ENCODE peak calls at places on chromosomes 4 and X, in five cellular contexts. M is neuronal stem cell; V is transverse colon; C is heart right ventricle; A is CD8-positive, alpha-beta memory T cell. U is an unnamed sample.

GRCh38 chr4:108830509-108831244 is 67.8 kb upstream of the ETNPPL start:
- DNase-seq in A (no peak), C (peak; percentile 81), V (peak; percentile 39), M (no peak), U (no peak)

GRCh38 chr4:41212221-41213203 is 1.8 kb downstream of the APBB2 start:
- DNase-seq in V (peak; percentile 56), M (no peak), A (no peak), C (peak; percentile 50), U (no peak)

GRCh38 chrX:6959006-6959405 is 188.5 kb upstream of the STS start:
- DNase-seq in V (peak; percentile 16), A (no peak), M (no peak), C (no peak), U (no peak)

GRCh38 chrX:134324359-134324758 is 87.4 kb downstream of the CCDC160 start:
- DNase-seq in V (no peak), A (no peak), C (no peak), M (no peak), U (no peak)

GRCh38 chr4:14070289-14070880 is 442.9 kb upstream of the BOD1L1 start:
- DNase-seq in V (no peak), A (no peak), C (no peak), M (no peak), U (no peak)

GRCh38 chr4:88841635-88842034 is 144.0 kb upstream of the NAP1L5 start:
- DNase-seq in M (no peak), C (no peak), A (no peak), V (no peak), U (no peak)

GRCh38 chr4:73922766-73923630 is 53.8 kb downstream of the CXCL1 start:
- DNase-seq in M (no peak), V (no peak), C (no peak), A (no peak), U (no peak)

GRCh38 chrX:123983240-123983639 is 21.7 kb downstream of the STAG2 start:
- DNase-seq in V (no peak), A (no peak), C (no peak), M (no peak), U (no peak)

GRCh38 chr4:101989551-101989950 is 199.0 kb downstream of the BANK1 start:
- DNase-seq in M (no peak), V (no peak), A (no peak), C (no peak), U (no peak)

GRCh38 chrX:54076903-54077302 is 32.6 kb upstream of the PHF8 start:
- DNase-seq in V (no peak), M (no peak), A (no peak), C (no peak), U (no peak)

GRCh38 chr4:165331316-165331715 is 3.8 kb downstream of the MSMO1 start:
- DNase-seq in M (no peak), A (no peak), C (no peak), V (no peak), U (no peak)

GRCh38 chrX:12779534-12779933 is 11.7 kb upstream of the PRPS2 start:
- DNase-seq in V (no peak), A (no peak), C (no peak), M (no peak), U (no peak)

GRCh38 chrX:107563851-107564250 is 64.5 kb upstream of the PRPS1 start:
- DNase-seq in M (no peak), C (no peak), V (no peak), A (no peak), U (no peak)

GRCh38 chr4:187480146-187481145 is 515.1 kb upstream of the ZFP42 start:
- DNase-seq in C (no peak), M (no peak), A (no peak), V (no peak), U (no peak)

GRCh38 chr4:74284074-74284473 is 24.2 kb upstream of the EPGN start:
- DNase-seq in V (no peak), M (no peak), A (no peak), C (no peak), U (no peak)

GRCh38 chr4:24211821-24212220 is 322.0 kb upstream of the PPARGC1A start:
- DNase-seq in V (no peak), C (no peak), A (no peak), M (no peak), U (no peak)

GRCh38 chr4:87745058-87745842 is 54.1 kb upstream of the IBSP start:
- DNase-seq in M (no peak), C (no peak), A (no peak), V (no peak), U (no peak)

GRCh38 chrX:81174286-81174685 is 27.4 kb downstream of the HMGN5 start:
- DNase-seq in A (peak; percentile 3), C (no peak), M (no peak), V (no peak), U (no peak)

GRCh38 chr4:153151535-153152452 is 52.4 kb upstream of the TRIM2 start:
- DNase-seq in M (peak; percentile 92), C (peak; percentile 16), V (peak; percentile 90), A (peak; percentile 12), U (no peak)

GRCh38 chr4:126733301-126733700 is 899.5 kb upstream of the INTU start:
- DNase-seq in M (no peak), A (no peak), V (no peak), C (no peak), U (no peak)

GRCh38 chr4:150256841-150257273 is 178.6 kb downstream of the DCLK2 start:
- DNase-seq in A (no peak), C (no peak), V (peak; percentile 75), M (no peak), U (no peak)

GRCh38 chr4:7210818-7211217 is 18.5 kb downstream of the SORCS2 start:
- DNase-seq in A (no peak), C (no peak), M (no peak), V (no peak), U (no peak)

GRCh38 chrX:120015145-120016067 is 62.1 kb downstream of the RHOXF2B start:
- DNase-seq in M (no peak), V (no peak), A (peak; percentile 8), C (no peak), U (no peak)

GRCh38 chrX:120020305-120020704 is 57.2 kb downstream of the RHOXF2B start:
- DNase-seq in V (no peak), M (no peak), C (no peak), A (no peak), U (no peak)

GRCh38 chrX:120016068-120016441 is 61.4 kb downstream of the RHOXF2B start:
- DNase-seq in C (no peak), V (no peak), M (no peak), A (no peak), U (no peak)

DNA sequence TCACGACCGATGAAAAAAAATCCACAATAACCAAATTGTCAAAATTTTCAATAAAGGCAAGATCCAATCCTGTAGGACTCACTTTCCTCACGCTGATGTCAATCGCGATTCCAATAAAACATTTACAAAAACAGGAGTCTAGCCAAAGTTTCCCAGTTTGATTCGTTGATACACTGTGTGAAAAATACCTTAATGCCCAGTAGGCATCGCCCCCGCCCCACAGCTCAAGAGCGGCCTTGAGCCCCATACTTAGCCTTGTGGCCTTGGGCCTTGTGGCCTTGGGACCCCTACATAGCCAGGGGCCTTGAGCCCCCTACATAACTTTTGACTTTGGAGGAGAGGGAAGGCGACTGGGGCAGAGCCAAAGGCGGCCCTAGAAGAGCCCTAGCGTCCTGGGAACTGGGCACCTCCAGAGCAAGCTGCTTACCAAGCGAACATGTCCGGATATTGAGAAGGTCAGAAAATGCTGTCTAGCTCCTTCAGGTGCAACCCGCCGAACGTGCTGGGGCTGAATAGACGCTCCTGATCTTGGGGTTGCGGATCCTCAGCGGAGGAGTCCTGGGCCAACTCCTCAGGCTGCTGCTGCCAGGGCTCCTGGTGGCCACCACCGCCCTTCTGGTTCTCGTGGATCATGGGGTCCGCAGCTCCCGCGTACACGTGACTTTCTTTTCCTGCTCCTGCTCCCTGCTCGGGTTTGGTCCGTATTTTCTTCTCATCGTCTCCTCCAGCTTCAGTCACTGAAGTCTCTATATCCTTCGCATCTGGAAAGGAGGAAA is 62.9 kb downstream of the RHOXF2B start:
- DNase-seq in C (no peak), A (no peak), M (no peak), V (no peak), U (no peak)
- H3K27me3 ChIP-seq in C (peaks cover 33% of the 10 kb centered on the region), A (peaks cover 11% of the 10 kb centered on the region), M (peaks cover 2% of the 10 kb centered on the region), V (peaks cover 42% of the 10 kb centered on the region), U (no peaks in the 10 kb centered on the region)

GRCh38 chr4:121789470-121789869 is 11.7 kb upstream of the EXOSC9 start:
- DNase-seq in M (no peak), C (no peak), A (no peak), V (no peak), U (no peak)

GRCh38 chr4:121791481-121791880 is 9.6 kb upstream of the EXOSC9 start:
- DNase-seq in A (no peak), C (no peak), V (no peak), M (no peak), U (no peak)

GRCh38 chr4:121789960-121790829 is 10.9 kb upstream of the EXOSC9 start:
- DNase-seq in A (no peak), V (no peak), C (no peak), M (no peak), U (no peak)

GRCh38 chr4:121790976-121791375 is 10.1 kb upstream of the EXOSC9 start:
- DNase-seq in A (no peak), V (no peak), M (no peak), C (no peak), U (no peak)

DNA sequence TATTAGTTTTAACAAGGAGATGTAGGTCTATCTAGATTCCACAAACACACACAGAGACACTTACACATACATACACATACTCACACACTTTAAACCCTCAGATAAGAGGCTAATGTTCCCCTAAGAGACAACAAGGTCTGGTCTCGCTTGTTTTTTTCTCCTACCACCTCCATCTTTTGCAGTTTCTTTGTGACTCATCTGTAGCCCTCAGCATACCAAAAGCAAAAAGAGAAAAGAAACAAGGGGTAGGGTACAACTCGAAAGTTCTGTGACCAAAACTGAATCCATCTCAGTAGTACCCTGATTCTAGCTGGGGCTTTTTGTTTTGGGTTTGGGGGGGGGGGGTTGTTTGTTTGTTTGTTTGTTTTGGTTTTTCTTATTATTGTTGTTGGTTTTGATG is 12.2 kb upstream of the EXOSC9 start:
- DNase-seq in A (no peak), V (no peak), M (no peak), C (no peak), U (no peak)
- H3K4me1 ChIP-seq in A (no peaks in the 10 kb centered on the region), V (no peaks in the 10 kb centered on the region), M (peaks cover 2% of the 10 kb centered on the region), C (peaks cover 6% of the 10 kb centered on the region), U (no peaks in the 10 kb centered on the region)

DNA sequence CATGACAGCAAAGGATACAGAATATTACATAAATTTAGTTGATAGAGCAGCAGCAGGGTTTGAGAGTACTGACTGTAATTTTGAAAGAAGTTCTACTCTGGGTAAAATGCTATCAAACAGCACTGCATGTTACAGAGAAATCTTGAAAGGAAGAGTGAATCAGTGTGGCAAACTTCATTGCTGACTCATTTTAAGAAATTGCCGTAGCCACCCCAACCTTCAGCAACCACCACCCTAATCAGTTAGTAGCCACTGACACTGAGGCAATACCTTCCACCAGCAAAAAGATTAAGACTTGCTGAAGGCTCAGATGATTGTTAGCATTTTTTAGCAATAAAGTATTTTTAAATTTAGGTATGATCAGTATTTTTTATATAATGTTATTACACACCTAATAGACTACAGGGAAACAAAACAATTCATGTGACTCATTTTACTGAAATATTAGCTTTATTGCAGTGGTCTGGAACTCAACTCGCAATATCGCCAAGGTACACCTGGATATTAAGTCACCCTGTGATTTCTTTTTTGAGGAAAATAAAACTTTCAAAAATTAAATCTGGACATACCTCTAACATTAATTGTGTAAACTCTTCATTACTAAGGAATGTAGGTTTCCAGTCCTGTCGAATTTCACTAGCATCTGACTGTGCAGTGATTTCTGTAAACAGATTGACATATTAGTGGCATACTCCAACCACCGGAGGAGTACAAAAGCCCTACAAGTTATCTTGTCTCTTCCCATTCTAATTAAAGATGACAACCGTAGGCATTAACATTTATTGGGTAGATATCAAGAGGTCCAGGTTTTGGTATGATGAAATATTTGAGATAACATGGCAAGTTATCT is 71.1 kb downstream of the CLOCK start:
- DNase-seq in V (no peak), A (no peak), C (no peak), M (no peak), U (no peak)
- H3K9me3 ChIP-seq in V (no peaks in the 10 kb centered on the region), A (no peaks in the 10 kb centered on the region), C (peaks cover 9% of the 10 kb centered on the region), M (peaks cover 17% of the 10 kb centered on the region), U (no peaks in the 10 kb centered on the region)

GRCh38 chr4:112511294-112512118 is 4.5 kb downstream of the NEUROG2 start:
- DNase-seq in A (no peak), C (no peak), V (no peak), M (peak; percentile 48), U (no peak)
- H3K27me3 ChIP-seq in A (peaks cover 79% of the 10 kb centered on the region), C (peaks cover 100% of the 10 kb centered on the region), V (peaks cover 100% of the 10 kb centered on the region), M (peaks cover 28% of the 10 kb centered on the region), U (peaks cover 22% of the 10 kb centered on the region)